ENCODE peak calls at places on chromosome 17, in eight cellular contexts. G is right atrium auricular region, Y is endothelial cell, S is spleen, B is HL-60, V is uterus, N is NB4, I is progenitor cell of endocrine pancreas. M is an unnamed sample.

GRCh38 chr17:57782051-57782490 is 37.0 kb upstream of the CCDC182 start:
- DNase-seq in G (no peak), Y (no peak), S (no peak), B (peak), V (no peak), N (peak), I (no peak), M (no peak)

GRCh38 chr17:75876190-75876937 is 2.0 kb downstream of the TRIM47 start:
- DNase-seq in G (no peak), Y (peak), S (peak), B (no peak), V (no peak), N (no peak), I (no peak), M (no peak)

GRCh38 chr17:29004081-29004692 is 1.6 kb downstream of the SEZ6 start:
- DNase-seq in G (no peak), Y (no peak), S (no peak), B (no peak), V (no peak), N (peak), I (no peak), M (no peak)

GRCh38 chr17:77837917-77838316 is 120.6 kb upstream of the TNRC6C start:
- DNase-seq in G (no peak), Y (no peak), S (peak), B (no peak), V (no peak), N (no peak), I (no peak), M (no peak)

GRCh38 chr17:383771-384621 is 31.4 kb upstream of the RPH3AL start:
- DNase-seq in G (no peak), Y (no peak), S (peak), B (no peak), V (no peak), N (no peak), I (no peak), M (no peak)

GRCh38 chr17:73711916-73712315 is 67.7 kb upstream of the SDK2 start:
- DNase-seq in G (no peak), Y (no peak), S (no peak), B (no peak), V (no peak), N (no peak), I (no peak), M (no peak)

GRCh38 chr17:57955183-57955952 is at the start of gene CUEDC1:
- DNase-seq in G (no peak), Y (peak), S (peak), B (no peak), V (peak), N (peak), I (peak), M (peak)

GRCh38 chr17:21223086-21223485 is 9.1 kb upstream of the TMEM11 start:
- DNase-seq in G (no peak), Y (no peak), S (no peak), B (no peak), V (no peak), N (no peak), I (no peak), M (no peak)

GRCh38 chr17:38560503-38561318 is 45.0 kb downstream of the SRCIN1 start:
- DNase-seq in G (no peak), Y (peak), S (no peak), B (no peak), V (no peak), N (peak), I (no peak), M (no peak)

GRCh38 chr17:7862692-7863437 is 5.1 kb downstream of the CYB5D1 start:
- DNase-seq in G (no peak), Y (peak), S (no peak), B (no peak), V (peak), N (peak), I (no peak), M (peak)

GRCh38 chr17:48952904-48953303 is 8.3 kb upstream of the SNF8 start:
- DNase-seq in G (no peak), Y (no peak), S (no peak), B (no peak), V (no peak), N (no peak), I (no peak), M (no peak)

GRCh38 chr17:38562215-38562569 is 43.6 kb downstream of the SRCIN1 start:
- DNase-seq in G (no peak), Y (no peak), S (no peak), B (no peak), V (no peak), N (no peak), I (no peak), M (no peak)

GRCh38 chr17:65334391-65334790 is 197.2 kb downstream of the RGS9 start:
- DNase-seq in G (no peak), Y (no peak), S (no peak), B (no peak), V (no peak), N (no peak), I (no peak), M (no peak)

GRCh38 chr17:9124554-9124935 is 103.2 kb downstream of the NTN1 start:
- DNase-seq in G (no peak), Y (no peak), S (no peak), B (no peak), V (no peak), N (no peak), I (no peak), M (no peak)

GRCh38 chr17:9121186-9121820 is 100.0 kb downstream of the NTN1 start:
- DNase-seq in G (no peak), Y (no peak), S (no peak), B (no peak), V (no peak), N (peak), I (no peak), M (no peak)

GRCh38 chr17:9123594-9124553 is 102.6 kb downstream of the NTN1 start:
- DNase-seq in G (no peak), Y (no peak), S (no peak), B (no peak), V (no peak), N (no peak), I (no peak), M (no peak)

GRCh38 chr17:9116861-9117568 is 95.7 kb downstream of the NTN1 start:
- DNase-seq in G (no peak), Y (no peak), S (no peak), B (no peak), V (no peak), N (peak), I (no peak), M (no peak)

DNA sequence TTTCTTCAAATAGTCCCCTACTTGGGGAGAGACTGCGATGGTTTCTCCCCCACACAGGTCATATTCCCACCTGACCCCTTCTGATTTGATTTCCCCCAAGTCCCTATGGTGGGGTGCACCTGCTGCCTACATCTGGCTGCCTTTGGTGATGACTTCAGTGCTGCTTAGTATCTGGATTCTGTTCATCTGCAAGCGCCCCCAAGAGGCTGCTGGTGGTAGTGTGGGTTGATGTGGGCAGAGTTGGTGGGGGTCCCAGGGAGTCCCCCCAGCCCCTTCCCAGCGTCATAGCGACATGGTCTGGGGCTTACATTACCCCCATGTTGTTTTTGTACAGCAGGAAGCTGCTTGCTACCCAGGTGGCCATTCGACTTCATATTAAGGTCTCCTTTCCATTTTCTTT is 99.2 kb downstream of the NTN1 start:
- DNase-seq in G (no peak), Y (peak), S (no peak), B (no peak), V (no peak), N (peak), I (no peak), M (no peak)
- TF ChIP-seq CTCF in G (peak), Y (no peak), S (no peak), B (no peak), V (no peak), N (peak), I (peak), M (no peak)

DNA sequence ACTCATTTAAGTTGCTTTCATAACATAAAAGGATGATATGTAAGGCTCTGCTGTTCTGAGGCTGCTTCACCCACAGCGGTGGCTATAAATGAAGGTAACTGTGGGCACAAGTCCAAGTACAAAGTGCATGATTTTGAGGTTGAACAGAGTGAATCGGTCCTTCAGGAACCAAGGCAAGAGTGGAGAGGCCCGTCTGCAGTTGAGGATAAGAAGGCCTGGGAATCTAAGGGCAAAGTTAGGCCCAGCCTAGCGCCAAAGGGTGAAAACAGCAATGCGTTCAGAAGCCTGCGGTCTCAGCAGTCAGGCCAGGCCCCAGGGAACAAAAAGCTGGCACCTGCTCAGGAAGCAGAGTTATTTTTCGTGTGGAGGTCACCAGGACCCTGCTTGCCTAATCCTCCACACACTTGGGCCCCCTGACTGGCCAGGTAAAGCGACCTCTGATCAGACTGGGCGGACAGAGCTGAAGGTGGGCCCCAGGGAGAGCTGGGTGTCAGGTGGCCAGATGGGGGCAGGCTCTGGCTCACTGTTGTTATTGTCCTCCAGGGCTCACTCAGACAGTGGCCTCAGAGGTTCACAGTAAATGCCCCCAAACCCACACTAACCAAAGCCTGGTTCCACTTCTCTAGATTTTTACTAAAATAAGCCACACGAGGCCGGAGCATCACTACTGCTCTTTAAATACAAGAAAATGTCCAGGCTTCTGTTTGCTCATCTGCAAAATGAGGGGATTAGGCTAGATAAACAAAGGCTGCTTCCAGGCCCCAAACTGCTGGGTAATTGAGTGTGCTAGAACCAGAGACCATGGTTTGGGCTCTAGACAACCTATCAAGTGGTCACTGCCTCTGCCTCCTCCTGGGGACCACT is 46.4 kb downstream of the TEX2 start:
- DNase-seq in G (no peak), Y (no peak), S (peak), B (no peak), V (peak), N (no peak), I (no peak), M (no peak)
- TF ChIP-seq CTCF in G (peak), Y (no peak), S (no peak), B (no peak), V (no peak), N (peak), I (peak), M (no peak)

DNA sequence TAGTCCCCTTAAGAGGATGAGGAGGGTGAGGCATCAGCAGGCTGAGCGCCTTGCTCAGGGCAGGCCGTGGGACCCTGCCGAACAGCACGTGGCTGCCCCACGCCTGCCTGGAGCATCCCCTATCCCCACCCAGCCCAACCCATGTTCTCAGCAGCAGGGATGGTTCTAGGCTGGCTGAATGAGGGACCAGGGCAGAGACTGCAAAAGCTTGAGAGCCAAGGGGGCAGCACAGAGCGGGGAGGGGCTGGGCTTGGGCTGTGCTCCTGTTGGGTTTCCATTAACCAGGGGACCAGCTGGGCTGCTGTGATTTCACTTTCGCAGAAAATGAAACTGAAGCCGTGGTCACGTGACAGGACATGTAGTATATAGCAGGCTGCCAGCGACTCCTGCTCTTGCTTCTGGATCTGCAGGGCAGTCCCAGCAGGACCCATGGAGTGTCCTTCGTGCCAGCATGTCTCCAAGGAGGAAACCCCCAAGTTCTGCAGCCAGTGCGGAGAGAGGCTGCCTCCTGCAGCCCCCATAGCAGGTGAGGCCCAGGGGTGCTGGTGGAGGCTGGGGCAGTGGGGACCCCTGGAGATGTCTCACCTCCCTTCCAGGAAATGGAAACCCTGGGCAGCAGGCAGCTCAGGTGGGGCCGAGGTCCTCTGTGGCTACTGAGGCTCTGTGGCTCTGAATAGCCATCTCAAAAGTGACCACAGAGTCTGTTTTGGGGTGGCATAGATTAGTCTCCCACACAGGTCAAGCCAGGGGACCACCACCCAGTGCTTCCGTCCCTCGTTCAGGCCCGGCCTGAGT is 2.8 kb downstream of the RNF213 start:
- DNase-seq in G (peak), Y (no peak), S (peak), B (peak), V (peak), N (peak), I (no peak), M (peak)
- TF ChIP-seq CTCF in G (peak), Y (no peak), S (no peak), B (no peak), V (no peak), N (no peak), I (no peak), M (peak)

DNA sequence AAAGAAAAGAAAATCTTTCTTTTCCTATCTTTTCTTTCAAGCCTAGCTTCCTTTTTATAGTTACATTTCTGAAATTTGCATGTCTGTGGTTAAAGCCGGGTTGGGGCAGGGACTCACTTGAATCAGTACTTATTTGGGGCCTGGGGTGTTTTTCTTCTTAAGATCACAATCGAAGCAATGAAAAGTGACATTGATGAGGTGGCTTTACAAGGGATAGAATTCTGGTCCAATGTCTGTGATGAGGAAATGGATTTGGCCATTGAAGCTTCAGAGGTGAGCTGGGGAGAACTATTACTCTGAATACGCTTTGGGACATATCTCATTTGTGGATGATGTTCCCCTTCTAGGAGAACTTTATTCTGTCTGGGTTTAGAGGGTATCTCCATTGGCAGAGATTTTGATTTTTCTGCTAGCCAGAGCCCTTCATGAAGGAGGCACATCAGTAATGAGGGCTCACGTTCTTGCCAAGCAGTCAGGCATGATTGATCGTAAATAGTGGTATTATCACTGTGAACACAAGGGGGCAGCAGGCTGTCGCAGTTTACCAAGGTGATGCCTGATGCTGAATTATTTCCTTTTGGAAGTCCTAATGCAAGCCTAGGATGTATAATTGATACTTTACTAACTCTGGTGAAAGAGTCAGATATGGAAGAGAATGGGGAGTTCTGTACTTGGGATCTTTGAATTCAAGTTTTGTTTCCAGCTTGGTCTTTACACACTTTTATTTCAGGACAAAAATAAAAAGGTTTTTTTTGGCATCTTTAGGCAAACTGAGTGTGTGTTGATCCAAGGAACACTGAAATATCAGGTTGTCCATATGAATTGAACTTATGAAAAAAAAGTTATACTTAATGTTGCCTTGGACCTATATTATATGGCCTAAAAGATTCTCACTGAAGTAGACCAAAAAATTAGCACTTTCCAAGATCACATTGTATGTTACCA is 14.6 kb downstream of the KPNB1 start:
- DNase-seq in G (no peak), Y (peak), S (peak), B (no peak), V (peak), N (peak), I (peak), M (peak)
- TF ChIP-seq CTCF in G (peak), Y (peak), S (peak), B (peak), V (peak), N (peak), I (peak), M (peak)

GRCh38 chr17:47621293-47622178 is 28.2 kb upstream of the KPNB1 start:
- DNase-seq in G (no peak), Y (no peak), S (no peak), B (no peak), V (peak), N (peak), I (no peak), M (peak)
- TF ChIP-seq CTCF in G (peak), Y (no peak), S (no peak), B (no peak), V (no peak), N (no peak), I (no peak), M (no peak)